ENCODE peak calls at places on chromosomes 6 and 20, in ten cellular contexts. Q, I, R, M, O, F, T, X, S and N are unnamed samples.

GRCh38 chr6:41780623-41781301 is at the start of gene PRICKLE4:
- DNase-seq in Q (peak; percentile 83), I (no peak), R (no peak), M (no peak), O (peak; percentile 41), F (no peak), T (no peak), X (peak; percentile 61), S (peak; percentile 13), N (peak; percentile 84)

GRCh38 chr6:7389162-7389450 is 436 bp downstream of the CAGE1 start:
- DNase-seq in Q (no peak), I (no peak), R (no peak), M (no peak), O (no peak), F (no peak), T (no peak), X (no peak), S (no peak), N (peak; percentile 83)

GRCh38 chr20:428658-429200 is 20.6 kb downstream of the RBCK1 start:
- DNase-seq in Q (no peak), I (no peak), R (no peak), M (no peak), O (no peak), F (no peak), T (no peak), X (no peak), S (no peak), N (no peak)

GRCh38 chr20:15012551-15012950 is 675.1 kb upstream of the FLRT3 start:
- DNase-seq in Q (no peak), I (no peak), R (no peak), M (no peak), O (no peak), F (no peak), T (no peak), X (no peak), S (no peak), N (no peak)

GRCh38 chr20:3218307-3218988 is 9.2 kb downstream of the ITPA start:
- DNase-seq in Q (peak; percentile 87), I (peak; percentile 88), R (peak; percentile 40), M (no peak), O (peak; percentile 36), F (peak; percentile 26), T (peak; percentile 68), X (peak; percentile 90), S (peak; percentile 60), N (peak; percentile 64)

GRCh38 chr6:90860822-90861601 is 274.1 kb upstream of the MAP3K7 start:
- DNase-seq in Q (no peak), I (no peak), R (no peak), M (no peak), O (peak; percentile 21), F (no peak), T (peak; percentile 46), X (no peak), S (no peak), N (no peak)

GRCh38 chr6:161438430-161439030 is 164.7 kb upstream of the AGPAT4 start:
- DNase-seq in Q (no peak), I (no peak), R (no peak), M (no peak), O (no peak), F (no peak), T (no peak), X (no peak), S (no peak), N (no peak)

GRCh38 chr6:156395276-156395675 is 381.9 kb upstream of the ARID1B start:
- DNase-seq in Q (no peak), I (no peak), R (peak; percentile 72), M (no peak), O (no peak), F (no peak), T (no peak), X (peak; percentile 45), S (no peak), N (no peak)

GRCh38 chr20:32964575-32964974 is 39.7 kb downstream of the SUN5 start:
- DNase-seq in Q (peak; percentile 23), I (no peak), R (no peak), M (no peak), O (no peak), F (no peak), T (no peak), X (no peak), S (no peak), N (no peak)

GRCh38 chr6:154347981-154348380 is 8.6 kb downstream of the IPCEF1 start:
- DNase-seq in Q (no peak), I (no peak), R (no peak), M (no peak), O (peak; percentile 12), F (no peak), T (no peak), X (no peak), S (no peak), N (no peak)

GRCh38 chr20:23482138-23482537 is 8.8 kb upstream of the CST8 start:
- DNase-seq in Q (no peak), I (no peak), R (no peak), M (no peak), O (no peak), F (no peak), T (no peak), X (no peak), S (no peak), N (no peak)

GRCh38 chr20:52953020-52953419 is 19.1 kb upstream of the TSHZ2 start:
- DNase-seq in Q (no peak), I (no peak), R (no peak), M (no peak), O (no peak), F (no peak), T (no peak), X (no peak), S (no peak), N (no peak)